ENCODE peak calls at places on chromosomes 1 and 21, in four cellular contexts. One of them, this sample, is unnamed.
A peak's percentile ranks its signal among the peaks of the same experiment; 100 is the strongest.

GRCh38 chr1:87766737-87767136 is 438.1 kb downstream of the LMO4 start:
- DNase-seq in naive thymus-derived CD8-positive, alpha-beta T cell: no peak
- DNase-seq in EL: peak; percentile 2
- DNase-seq in EH: peak; percentile 3
- DNase-seq in this sample: no peak

GRCh38 chr1:3062616-3063378 is 6.2 kb upstream of the PRDM16 start:
- DNase-seq in naive thymus-derived CD8-positive, alpha-beta T cell: no peak
- DNase-seq in EL: no peak
- DNase-seq in EH: no peak
- DNase-seq in this sample: no peak

GRCh38 chr1:211677659-211678058 is 2.2 kb upstream of the NEK2 start:
- DNase-seq in naive thymus-derived CD8-positive, alpha-beta T cell: no peak
- DNase-seq in EL: no peak
- DNase-seq in EH: no peak
- DNase-seq in this sample: no peak

GRCh38 chr1:43021547-43022474 is 63.1 kb upstream of the SLC2A1 start:
- DNase-seq in naive thymus-derived CD8-positive, alpha-beta T cell: no peak
- DNase-seq in EL: no peak
- DNase-seq in EH: no peak
- DNase-seq in this sample: no peak

GRCh38 chr21:34886554-34887385 is 162.3 kb downstream of the RUNX1 start:
- DNase-seq in naive thymus-derived CD8-positive, alpha-beta T cell: peak; percentile 35
- DNase-seq in EL: no peak
- DNase-seq in EH: peak; percentile 31
- DNase-seq in this sample: no peak

GRCh38 chr1:106619080-106619826 is 437.2 kb upstream of the PRMT6 start:
- DNase-seq in naive thymus-derived CD8-positive, alpha-beta T cell: no peak
- DNase-seq in EL: no peak
- DNase-seq in EH: no peak
- DNase-seq in this sample: no peak

GRCh38 chr1:16145030-16145987 is 10.6 kb downstream of the EPHA2 start:
- DNase-seq in naive thymus-derived CD8-positive, alpha-beta T cell: no peak
- DNase-seq in EL: peak; percentile 97
- DNase-seq in EH: peak; percentile 96
- DNase-seq in this sample: no peak

GRCh38 chr1:93239862-93240261 is 59.3 kb downstream of the CCDC18 start:
- DNase-seq in naive thymus-derived CD8-positive, alpha-beta T cell: no peak
- DNase-seq in EL: no peak
- DNase-seq in EH: no peak
- DNase-seq in this sample: no peak

GRCh38 chr21:28952686-28953085 is 40.0 kb downstream of the LTN1 start:
- DNase-seq in naive thymus-derived CD8-positive, alpha-beta T cell: no peak
- DNase-seq in EL: no peak
- DNase-seq in EH: no peak
- DNase-seq in this sample: no peak

GRCh38 chr1:3984586-3984985 is 84.5 kb upstream of the C1orf174 start:
- DNase-seq in naive thymus-derived CD8-positive, alpha-beta T cell: no peak
- DNase-seq in EL: no peak
- DNase-seq in EH: no peak
- DNase-seq in this sample: no peak

GRCh38 chr1:19749685-19750084 is 50.0 kb downstream of the TMCO4 start:
- DNase-seq in naive thymus-derived CD8-positive, alpha-beta T cell: no peak
- DNase-seq in EL: no peak
- DNase-seq in EH: no peak
- DNase-seq in this sample: no peak

GRCh38 chr1:76668046-76668445 is 199.2 kb upstream of the ST6GALNAC5 start:
- DNase-seq in naive thymus-derived CD8-positive, alpha-beta T cell: no peak
- DNase-seq in EL: no peak
- DNase-seq in EH: no peak
- DNase-seq in this sample: no peak

GRCh38 chr1:149846600-149847466 is 52.5 kb upstream of the BOLA1 start:
- DNase-seq in naive thymus-derived CD8-positive, alpha-beta T cell: peak; percentile 0
- DNase-seq in EL: no peak
- DNase-seq in EH: no peak
- DNase-seq in this sample: no peak

GRCh38 chr21:45670731-45671130 is 27.2 kb downstream of the PCBP3 start:
- DNase-seq in naive thymus-derived CD8-positive, alpha-beta T cell: no peak
- DNase-seq in EL: no peak
- DNase-seq in EH: no peak
- DNase-seq in this sample: no peak

GRCh38 chr1:58608945-58609344 is 31.9 kb upstream of the TACSTD2 start:
- DNase-seq in naive thymus-derived CD8-positive, alpha-beta T cell: no peak
- DNase-seq in EL: no peak
- DNase-seq in EH: no peak
- DNase-seq in this sample: no peak

GRCh38 chr1:110874303-110875215 is 1.6 kb downstream of the CD53 start:
- DNase-seq in naive thymus-derived CD8-positive, alpha-beta T cell: peak; percentile 33
- DNase-seq in EL: no peak
- DNase-seq in EH: no peak
- DNase-seq in this sample: no peak

GRCh38 chr1:151716771-151717631 is at the start of gene CELF3:
- DNase-seq in naive thymus-derived CD8-positive, alpha-beta T cell: peak; percentile 48
- DNase-seq in EL: peak; percentile 11
- DNase-seq in EH: peak; percentile 17
- DNase-seq in this sample: no peak

GRCh38 chr1:247332215-247332900 is 691 bp upstream of the ZNF496 start:
- DNase-seq in naive thymus-derived CD8-positive, alpha-beta T cell: peak; percentile 60
- DNase-seq in EL: peak; percentile 62
- DNase-seq in EH: peak; percentile 61
- DNase-seq in this sample: peak; percentile 55

GRCh38 chr1:210754931-210755670 is 378.8 kb downstream of the KCNH1 start:
- DNase-seq in naive thymus-derived CD8-positive, alpha-beta T cell: no peak
- DNase-seq in EL: no peak
- DNase-seq in EH: no peak
- DNase-seq in this sample: no peak

GRCh38 chr21:27561116-27561515 is 594.2 kb upstream of the ADAMTS5 start:
- DNase-seq in naive thymus-derived CD8-positive, alpha-beta T cell: no peak
- DNase-seq in EL: no peak
- DNase-seq in EH: no peak
- DNase-seq in this sample: no peak

GRCh38 chr1:59276317-59276914 is 20.5 kb upstream of the FGGY start:
- DNase-seq in naive thymus-derived CD8-positive, alpha-beta T cell: no peak
- DNase-seq in EL: no peak
- DNase-seq in EH: no peak
- DNase-seq in this sample: no peak

GRCh38 chr1:81634294-81634693 is 166.4 kb upstream of the ADGRL2 start:
- DNase-seq in naive thymus-derived CD8-positive, alpha-beta T cell: no peak
- DNase-seq in EL: no peak
- DNase-seq in EH: no peak
- DNase-seq in this sample: no peak

GRCh38 chr1:156623946-156624813 is 5.0 kb downstream of the HAPLN2 start:
- DNase-seq in naive thymus-derived CD8-positive, alpha-beta T cell: peak; percentile 35
- DNase-seq in EL: peak; percentile 61
- DNase-seq in EH: peak; percentile 55
- DNase-seq in this sample: no peak

GRCh38 chr1:37031419-37031818 is 2.9 kb downstream of the GRIK3 start:
- DNase-seq in naive thymus-derived CD8-positive, alpha-beta T cell: no peak
- DNase-seq in EL: no peak
- DNase-seq in EH: no peak
- DNase-seq in this sample: no peak

This sample was measured in CD4-positive, alpha-beta T cell.